ENCODE peak calls at places on chromosomes 11 and 22, in nine cellular contexts. H, P, N, Q, G, V, F, U and B are unnamed samples.

GRCh38 chr11:3021125-3021524 is 29.0 kb upstream of the NAP1L4 start:
- DNase-seq in H (peak), P (peak), N (peak), Q (peak), G (no peak), V (peak), F (no peak), U (no peak), B (peak)

GRCh38 chr11:3712274-3712673 is 41.1 kb upstream of the CHRNA10 start:
- DNase-seq in H (no peak), P (no peak), N (no peak), Q (no peak), G (no peak), V (no peak), F (no peak), U (no peak), B (no peak)

GRCh38 chr22:27137809-27138400 is 480.5 kb downstream of the MIAT start:
- DNase-seq in H (no peak), P (no peak), N (no peak), Q (no peak), G (no peak), V (no peak), F (no peak), U (no peak), B (no peak)

GRCh38 chr11:78825531-78825930 is 250.9 kb upstream of the NARS2 start:
- DNase-seq in H (no peak), P (peak), N (no peak), Q (no peak), G (no peak), V (no peak), F (no peak), U (no peak), B (no peak)

GRCh38 chr11:5129457-5129877 is 8.7 kb downstream of the OR52A5 start:
- DNase-seq in H (no peak), P (peak), N (no peak), Q (no peak), G (no peak), V (no peak), F (no peak), U (no peak), B (no peak)

GRCh38 chr11:10407055-10407454 is 48.0 kb upstream of the AMPD3 start:
- DNase-seq in H (no peak), P (peak), N (no peak), Q (no peak), G (no peak), V (no peak), F (no peak), U (no peak), B (no peak)

GRCh38 chr11:57646756-57647303 is 2.9 kb downstream of the YPEL4 start:
- DNase-seq in H (no peak), P (no peak), N (no peak), Q (no peak), G (no peak), V (no peak), F (no peak), U (no peak), B (no peak)

GRCh38 chr22:49255154-49255553 is 572.5 kb downstream of the BRD1 start:
- DNase-seq in H (no peak), P (no peak), N (no peak), Q (no peak), G (no peak), V (no peak), F (no peak), U (peak), B (no peak)

GRCh38 chr11:64868904-64869570 is 9.4 kb downstream of the EHD1 start:
- DNase-seq in H (peak), P (peak), N (no peak), Q (no peak), G (peak), V (no peak), F (peak), U (no peak), B (no peak)

DNA sequence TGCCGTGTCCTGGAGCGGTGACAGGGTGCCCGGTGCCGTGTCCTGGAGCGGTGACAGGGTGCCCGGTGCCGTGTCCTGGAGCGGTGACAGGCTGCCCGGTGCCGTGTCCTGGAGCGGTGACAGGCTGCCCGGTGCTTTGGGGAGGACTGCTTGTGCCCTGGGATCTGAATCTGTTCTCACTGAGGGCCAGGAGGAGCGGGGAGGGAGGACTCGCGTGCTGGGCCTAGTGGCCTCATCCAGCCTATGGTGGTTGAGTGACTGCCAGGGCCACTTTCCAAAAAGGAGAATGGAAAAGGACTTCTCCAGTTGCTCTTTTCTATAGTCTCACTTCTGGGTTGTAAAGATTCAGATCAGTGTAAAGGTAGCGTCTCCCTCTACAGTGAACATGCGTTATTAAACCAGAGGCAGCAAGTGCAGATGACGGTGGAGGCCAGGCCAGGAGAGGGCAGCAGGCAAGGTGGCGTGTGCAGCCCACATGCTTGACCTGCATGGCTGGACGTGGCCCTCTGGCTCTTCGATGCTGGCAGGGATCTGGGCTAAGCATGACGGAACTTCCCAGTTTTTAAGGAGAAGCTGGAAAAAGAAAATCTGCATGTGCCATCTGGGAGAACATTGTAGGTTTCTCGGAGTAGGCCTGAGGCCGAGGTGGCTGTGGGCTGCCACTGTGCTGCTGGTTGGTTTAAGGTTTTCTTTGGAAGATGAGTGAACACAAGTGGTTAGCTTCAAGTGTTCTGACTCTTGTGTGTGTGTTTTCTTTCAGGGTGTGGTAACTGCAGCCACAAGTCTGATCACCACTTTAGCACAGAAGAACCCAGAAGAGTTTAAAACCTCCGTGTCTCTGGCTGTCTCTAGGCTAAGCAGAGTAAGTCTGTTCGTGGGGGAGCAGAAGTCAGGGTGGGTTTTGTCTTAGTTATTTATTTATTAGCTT is 55.0 kb downstream of the AP2A2 start:
- DNase-seq in H (no peak), P (no peak), N (no peak), Q (no peak), G (no peak), V (no peak), F (no peak), U (no peak), B (no peak)
- TF ChIP-seq CTCF in H (no peak), P (no peak), N (no peak), Q (no peak), G (no peak), V (peak), F (no peak), U (no peak), B (no peak)

GRCh38 chr11:76693791-76694190 is 23.2 kb upstream of the LRRC32 start:
- DNase-seq in H (no peak), P (no peak), N (no peak), Q (no peak), G (no peak), V (no peak), F (no peak), U (no peak), B (no peak)

GRCh38 chr11:76696756-76697155 is 26.2 kb upstream of the LRRC32 start:
- DNase-seq in H (no peak), P (no peak), N (no peak), Q (no peak), G (no peak), V (no peak), F (no peak), U (no peak), B (no peak)

GRCh38 chr11:76694664-76695063 is 24.1 kb upstream of the LRRC32 start:
- DNase-seq in H (no peak), P (peak), N (no peak), Q (no peak), G (no peak), V (no peak), F (no peak), U (no peak), B (no peak)

GRCh38 chr11:76695767-76696166 is 25.2 kb upstream of the LRRC32 start:
- DNase-seq in H (no peak), P (no peak), N (no peak), Q (no peak), G (no peak), V (no peak), F (no peak), U (no peak), B (no peak)

DNA sequence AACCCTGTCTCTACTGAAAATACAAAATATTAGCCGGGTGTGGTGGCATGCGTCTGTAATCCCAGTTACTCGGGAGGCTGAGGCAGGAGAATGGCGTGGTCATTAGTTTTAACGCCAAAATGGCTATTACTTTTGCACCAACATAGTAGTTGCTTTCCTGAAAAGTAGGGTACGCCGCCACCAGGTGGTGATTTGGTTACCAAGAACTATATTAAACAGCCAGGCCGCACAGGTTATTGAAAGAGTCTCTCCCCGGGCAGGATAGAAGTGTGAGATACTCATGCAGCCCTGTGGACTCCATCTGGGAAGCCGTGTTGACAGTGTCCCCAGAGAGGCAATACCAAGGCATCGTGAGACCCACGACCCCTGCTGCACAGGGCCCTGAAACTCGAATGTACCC is 24.6 kb upstream of the LRRC32 start:
- DNase-seq in H (no peak), P (no peak), N (peak), Q (no peak), G (no peak), V (no peak), F (no peak), U (no peak), B (no peak)
- TF ChIP-seq CTCF in H (no peak), P (no peak), N (no peak), Q (no peak), G (no peak), V (no peak), F (no peak), U (peak), B (no peak)

GRCh38 chr11:60326955-60327354 is at the start of gene MS4A6E:
- DNase-seq in H (no peak), P (no peak), N (no peak), Q (no peak), G (no peak), V (no peak), F (no peak), U (no peak), B (no peak)
- TF ChIP-seq CTCF in H (no peak), P (no peak), N (no peak), Q (no peak), G (no peak), V (no peak), F (no peak), U (no peak), B (no peak)

GRCh38 chr11:75495749-75496641 is 29.7 kb downstream of the GDPD5 start:
- DNase-seq in H (no peak), P (no peak), N (no peak), Q (no peak), G (no peak), V (no peak), F (no peak), U (peak), B (no peak)
- TF ChIP-seq CTCF in H (no peak), P (peak), N (no peak), Q (no peak), G (no peak), V (no peak), F (no peak), U (no peak), B (no peak)

DNA sequence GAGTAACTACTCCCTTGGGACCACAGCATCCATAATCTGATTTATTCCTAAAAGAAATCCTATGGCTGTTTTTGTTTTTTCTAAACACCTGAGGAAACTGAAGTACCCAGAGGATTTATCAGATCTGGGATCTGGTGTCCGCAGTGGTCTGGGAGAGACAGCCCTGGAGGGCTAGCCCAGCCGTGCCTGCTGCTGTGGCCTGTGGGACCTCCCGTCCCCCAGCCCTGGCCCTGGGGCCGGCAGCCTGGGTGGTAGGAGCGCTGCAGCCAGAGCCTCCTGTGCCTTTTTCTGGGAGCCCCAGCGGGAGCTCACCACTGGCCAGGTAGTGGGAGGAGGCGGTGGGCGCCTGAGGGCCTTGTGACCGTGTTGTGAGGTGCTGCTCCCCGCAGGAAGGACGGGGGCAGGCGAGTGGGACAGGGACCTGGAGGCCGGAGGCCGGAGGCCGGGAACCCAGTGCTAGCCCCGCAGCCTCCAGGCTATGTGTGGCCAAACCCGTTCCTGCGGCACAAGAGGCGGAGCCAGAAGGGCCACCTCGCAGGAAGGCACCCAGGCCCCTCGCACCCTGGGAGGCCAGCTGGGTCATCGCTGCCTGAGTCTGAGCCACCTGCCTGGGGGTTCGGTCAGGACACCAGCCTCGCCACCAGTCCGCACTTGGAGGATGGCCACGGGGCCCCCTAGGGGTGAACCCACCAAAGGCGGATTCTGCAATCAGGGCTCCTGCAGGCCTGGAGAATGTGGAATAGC is 18.2 kb upstream of the C11orf96 start:
- DNase-seq in H (no peak), P (no peak), N (no peak), Q (no peak), G (peak), V (no peak), F (no peak), U (no peak), B (no peak)
- TF ChIP-seq CTCF in H (no peak), P (no peak), N (no peak), Q (no peak), G (peak), V (no peak), F (no peak), U (peak), B (no peak)

DNA sequence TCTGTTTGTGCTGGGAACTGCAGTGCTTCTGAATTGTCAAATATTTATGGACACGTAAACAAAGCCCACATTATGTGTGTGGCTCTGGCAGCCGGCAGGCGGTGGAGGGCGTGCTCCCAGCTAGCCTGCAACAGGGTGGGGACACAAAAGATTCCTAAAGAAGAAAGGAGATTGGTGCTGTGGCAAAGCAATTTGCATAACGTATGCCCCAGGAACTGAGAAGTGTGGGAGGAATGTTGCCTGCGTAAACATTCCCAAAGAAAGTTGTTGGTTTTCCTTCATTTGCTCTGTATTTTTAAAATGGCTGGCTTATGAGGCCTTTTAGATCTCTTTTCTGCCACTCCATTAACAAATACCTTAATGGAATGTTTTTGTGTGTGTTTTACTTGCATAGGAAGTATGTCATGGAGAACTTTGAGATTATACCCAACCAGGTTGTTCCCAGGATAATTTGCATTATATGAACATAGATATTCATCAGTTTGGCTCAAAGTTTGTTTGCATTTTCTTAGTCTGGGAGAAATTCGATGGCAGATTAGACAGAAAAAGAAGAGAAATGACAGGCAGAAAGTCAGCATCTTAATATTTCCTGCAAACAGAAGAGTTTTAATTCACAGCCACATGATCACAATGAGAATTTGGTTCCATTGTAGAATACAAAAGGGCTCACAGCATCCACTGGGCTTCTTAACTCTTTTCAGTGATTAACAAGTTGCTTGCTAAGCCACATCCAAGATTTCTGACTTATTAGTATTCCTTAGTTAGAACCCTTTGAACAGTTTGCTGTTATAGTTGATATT is 41.8 kb upstream of the DLAT start:
- DNase-seq in H (no peak), P (peak), N (no peak), Q (peak), G (no peak), V (peak), F (no peak), U (no peak), B (no peak)
- TF ChIP-seq CTCF in H (no peak), P (no peak), N (no peak), Q (no peak), G (no peak), V (peak), F (no peak), U (peak), B (no peak)

GRCh38 chr11:73367482-73368024 is 8.6 kb upstream of the RELT start:
- DNase-seq in H (no peak), P (no peak), N (peak), Q (no peak), G (no peak), V (no peak), F (no peak), U (no peak), B (no peak)
- TF ChIP-seq CTCF in H (no peak), P (no peak), N (no peak), Q (no peak), G (no peak), V (no peak), F (no peak), U (no peak), B (no peak)

GRCh38 chr22:20588092-20588842 is 80.9 kb downstream of the MED15 start:
- DNase-seq in H (no peak), P (no peak), N (no peak), Q (no peak), G (no peak), V (no peak), F (no peak), U (no peak), B (no peak)
- TF ChIP-seq CTCF in H (no peak), P (no peak), N (no peak), Q (no peak), G (no peak), V (peak), F (no peak), U (no peak), B (no peak)

GRCh38 chr11:44058275-44058674 is 7.8 kb upstream of the ACCS start:
- DNase-seq in H (no peak), P (no peak), N (no peak), Q (no peak), G (no peak), V (no peak), F (no peak), U (no peak), B (no peak)

DNA sequence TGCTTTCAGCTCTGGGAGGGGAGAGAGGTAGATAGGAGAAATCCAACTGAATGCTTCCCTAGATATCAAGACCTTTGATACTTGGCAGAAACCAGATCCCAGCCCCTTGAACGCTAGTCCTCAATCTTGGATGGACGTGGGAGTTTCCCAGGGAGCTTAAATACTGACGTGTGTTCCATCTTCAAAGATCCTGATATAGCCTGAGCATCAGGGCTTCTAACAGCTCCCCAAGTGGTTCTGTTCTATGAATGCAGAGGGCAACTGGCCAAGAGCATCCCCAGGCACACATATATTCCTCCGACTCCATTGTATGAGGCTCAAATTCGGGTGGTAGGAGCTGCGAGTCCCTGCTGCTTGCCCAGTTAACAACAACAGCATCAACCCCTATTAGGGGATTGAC is 8.7 kb upstream of the ACCS start:
- DNase-seq in H (no peak), P (no peak), N (no peak), Q (no peak), G (no peak), V (no peak), F (no peak), U (no peak), B (no peak)
- TF ChIP-seq CTCF in H (no peak), P (no peak), N (no peak), Q (no peak), G (no peak), V (no peak), F (no peak), U (no peak), B (no peak)